ENCODE peak calls at places on chromosomes 16 and 17, in nine cellular contexts. B is choroid plexus epithelial cell, Z is IMR-90, Y is gastrocnemius medialis, U is GM23338, C is colonic mucosa, E is A549, L is BJ, S is cardiac muscle cell. M is an unnamed sample.
A peak's percentile ranks its signal among the peaks of the same experiment; 100 is the strongest.

GRCh38 chr17:67376509-67376891 is 581 bp upstream of the PITPNC1 start:
- DNase-seq in Z (peak; percentile 59), Y (no peak), C (no peak), S (peak; percentile 31), E (peak; percentile 19), L (peak; percentile 61), U (no peak), B (peak; percentile 66), M (no peak)

GRCh38 chr17:64502809-64503208 is 3.3 kb downstream of the DDX5 start:
- DNase-seq in U (no peak), C (no peak), S (no peak), B (peak; percentile 68), Y (no peak), L (no peak), E (no peak), Z (peak; percentile 68), M (no peak)

GRCh38 chr17:74631468-74632195 is 8.1 kb upstream of the CD300E start:
- DNase-seq in U (no peak), C (no peak), L (no peak), Y (no peak), E (no peak), S (peak; percentile 48), B (peak; percentile 2), Z (no peak), M (peak; percentile 10)

GRCh38 chr16:12436201-12436657 is 367.5 kb downstream of the CPPED1 start:
- DNase-seq in S (peak; percentile 5), Y (no peak), Z (no peak), B (no peak), U (peak; percentile 72), L (no peak), E (no peak), C (no peak), M (no peak)

GRCh38 chr17:62178579-62178978 is 113.5 kb upstream of the MED13 start:
- DNase-seq in U (no peak), C (no peak), E (no peak), Y (no peak), Z (peak; percentile 33), S (no peak), L (no peak), B (peak; percentile 33), M (peak; percentile 67)

GRCh38 chr17:21213491-21214014 is 408 bp downstream of the TMEM11 start:
- DNase-seq in S (peak; percentile 69), B (peak; percentile 25), U (peak; percentile 68), Z (no peak), E (peak; percentile 72), Y (no peak), L (no peak), C (no peak), M (peak; percentile 64)

GRCh38 chr17:12406623-12407228 is 259.0 kb upstream of the MYOCD start:
- DNase-seq in L (no peak), E (no peak), Y (no peak), S (no peak), C (no peak), U (no peak), B (peak; percentile 8), Z (peak; percentile 18), M (no peak)

GRCh38 chr17:64212122-64212521 is 50.9 kb downstream of the TEX2 start:
- DNase-seq in E (no peak), L (peak; percentile 66), U (no peak), S (no peak), C (no peak), B (peak; percentile 70), Z (peak; percentile 82), Y (no peak), M (peak; percentile 82)

GRCh38 chr16:21326459-21326858 is 48.4 kb upstream of the CRYM start:
- DNase-seq in B (no peak), S (no peak), Y (no peak), Z (no peak), L (no peak), U (no peak), E (no peak), C (no peak), M (no peak)

GRCh38 chr16:66701061-66701460 is 4.5 kb upstream of the CMTM4 start:
- DNase-seq in E (no peak), U (no peak), S (no peak), B (peak; percentile 56), C (no peak), Z (no peak), Y (no peak), L (no peak), M (no peak)

DNA sequence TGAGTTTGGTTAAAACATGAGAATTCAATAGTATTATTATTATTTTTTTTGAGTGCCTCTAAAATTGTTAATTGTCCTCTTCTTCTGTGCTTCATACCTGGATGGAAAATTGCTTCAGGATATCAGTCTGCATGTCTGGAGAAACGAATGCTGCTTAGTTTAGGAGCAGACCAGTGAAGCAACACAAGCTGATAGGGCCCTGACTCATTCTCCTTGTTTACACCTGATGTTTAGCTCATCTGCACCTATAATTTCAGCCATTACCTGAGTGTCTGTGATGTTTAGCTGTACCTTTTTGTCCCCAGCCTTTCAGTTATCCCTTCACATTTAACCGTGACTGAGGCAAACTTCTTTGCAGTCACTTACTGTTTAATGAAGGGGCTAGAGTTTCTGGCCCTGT is 14.8 kb downstream of the SNTB2 start:
- DNase-seq in S (no peak), C (peak; percentile 2), B (no peak), L (no peak), U (no peak), Y (no peak), E (no peak), Z (peak; percentile 30), M (no peak)
- TF ChIP-seq CTCF in S (no peak), C (no peak), B (no peak), L (no peak), U (no peak), Y (no peak), E (no peak), Z (no peak), M (no peak)

DNA sequence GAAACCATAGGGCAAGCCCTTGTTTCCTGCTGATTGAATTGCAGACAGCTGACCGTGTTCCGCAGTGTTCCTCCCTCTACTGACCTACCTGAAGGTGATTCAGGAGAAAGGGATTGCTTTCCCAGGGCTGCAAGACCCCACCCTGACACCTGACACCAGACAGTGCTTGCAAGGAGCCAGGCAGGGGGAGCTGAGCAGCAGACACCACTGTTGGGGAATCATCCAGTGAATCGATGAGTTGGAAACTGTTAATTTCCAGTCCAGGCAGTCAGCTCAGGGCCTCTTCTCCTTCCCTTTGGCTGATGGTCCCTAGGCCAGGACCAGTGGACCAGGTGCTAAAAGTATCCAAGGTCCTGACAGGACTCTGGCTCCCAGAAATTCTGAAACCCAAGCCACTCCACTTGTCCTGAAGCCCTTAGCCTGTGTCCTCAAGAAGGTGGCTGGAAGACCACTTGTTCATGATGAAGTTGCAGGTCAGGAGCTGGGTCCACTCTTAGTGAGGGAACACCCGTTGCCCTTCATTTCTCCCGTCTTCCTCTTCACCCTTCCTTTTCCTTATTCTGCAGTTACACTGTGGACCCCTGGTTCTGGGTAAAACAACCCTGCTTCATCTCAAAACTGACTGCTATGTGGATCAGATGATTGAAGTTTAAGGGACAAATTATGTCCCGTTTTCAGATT is 9.5 kb upstream of the UNK start:
- DNase-seq in U (peak; percentile 62), Y (no peak), S (no peak), B (peak; percentile 59), L (no peak), C (no peak), E (no peak), Z (peak; percentile 44), M (peak; percentile 42)
- H3K4me3 ChIP-seq in U (no peak overlapping the region), Y (no peak overlapping the region), S (no peak overlapping the region), B (no peak overlapping the region), L (no peak overlapping the region), C (no peak overlapping the region), E (no peak overlapping the region), Z (no peak overlapping the region), M (no peak overlapping the region)

GRCh38 chr16:3175157-3176153 is 12.5 kb upstream of the OR1F1 start:
- DNase-seq in S (no peak), E (peak; percentile 71), C (no peak), B (peak; percentile 54), Z (peak; percentile 53), U (peak; percentile 80), Y (no peak), L (no peak), M (no peak)

GRCh38 chr16:3171181-3171854 is 16.7 kb upstream of the OR1F1 start:
- DNase-seq in L (no peak), Y (no peak), C (no peak), S (no peak), Z (no peak), B (no peak), E (no peak), U (no peak), M (no peak)

GRCh38 chr16:3171855-3172593 is 16.0 kb upstream of the OR1F1 start:
- DNase-seq in C (no peak), U (peak; percentile 85), Z (peak; percentile 76), B (peak; percentile 48), L (no peak), Y (no peak), E (peak; percentile 82), S (no peak), M (no peak)

GRCh38 chr16:3173892-3174617 is 13.9 kb upstream of the OR1F1 start:
- DNase-seq in E (peak; percentile 76), L (no peak), C (no peak), Y (no peak), S (peak; percentile 35), B (no peak), U (peak; percentile 97), Z (no peak), M (no peak)

DNA sequence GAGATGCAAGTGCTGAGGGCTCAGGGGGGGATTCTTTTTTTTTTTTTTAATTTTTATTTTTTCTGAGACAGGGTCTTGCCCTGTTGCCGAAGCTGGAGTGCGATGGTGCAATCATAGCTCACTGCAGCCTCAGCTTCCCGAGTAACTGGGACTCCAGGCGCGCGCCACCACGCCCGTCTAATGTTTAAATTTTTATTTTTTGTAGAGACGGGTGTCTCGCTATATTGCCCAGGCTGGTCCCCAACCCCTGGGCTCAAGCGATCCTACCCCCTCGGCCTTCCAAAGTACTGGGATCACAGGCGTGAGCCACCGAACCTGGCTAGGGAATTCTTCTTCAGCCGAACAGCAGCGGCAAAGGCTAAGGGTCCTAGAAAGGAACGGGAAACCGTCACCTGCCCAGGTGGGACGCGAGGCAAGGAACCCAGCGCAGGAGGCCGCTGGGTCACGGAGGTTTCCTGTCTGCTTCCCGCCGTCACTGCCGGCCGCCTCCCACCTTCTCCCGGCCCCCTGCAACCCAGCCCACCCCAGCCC is 13.3 kb upstream of the OR1F1 start:
- DNase-seq in C (no peak), Y (no peak), B (no peak), E (no peak), S (no peak), L (no peak), Z (no peak), U (peak; percentile 56), M (no peak)
- TF ChIP-seq CTCF in C (no peak), Y (no peak), B (no peak), E (no peak), S (no peak), L (no peak), Z (no peak), U (no peak), M (no peak)

DNA sequence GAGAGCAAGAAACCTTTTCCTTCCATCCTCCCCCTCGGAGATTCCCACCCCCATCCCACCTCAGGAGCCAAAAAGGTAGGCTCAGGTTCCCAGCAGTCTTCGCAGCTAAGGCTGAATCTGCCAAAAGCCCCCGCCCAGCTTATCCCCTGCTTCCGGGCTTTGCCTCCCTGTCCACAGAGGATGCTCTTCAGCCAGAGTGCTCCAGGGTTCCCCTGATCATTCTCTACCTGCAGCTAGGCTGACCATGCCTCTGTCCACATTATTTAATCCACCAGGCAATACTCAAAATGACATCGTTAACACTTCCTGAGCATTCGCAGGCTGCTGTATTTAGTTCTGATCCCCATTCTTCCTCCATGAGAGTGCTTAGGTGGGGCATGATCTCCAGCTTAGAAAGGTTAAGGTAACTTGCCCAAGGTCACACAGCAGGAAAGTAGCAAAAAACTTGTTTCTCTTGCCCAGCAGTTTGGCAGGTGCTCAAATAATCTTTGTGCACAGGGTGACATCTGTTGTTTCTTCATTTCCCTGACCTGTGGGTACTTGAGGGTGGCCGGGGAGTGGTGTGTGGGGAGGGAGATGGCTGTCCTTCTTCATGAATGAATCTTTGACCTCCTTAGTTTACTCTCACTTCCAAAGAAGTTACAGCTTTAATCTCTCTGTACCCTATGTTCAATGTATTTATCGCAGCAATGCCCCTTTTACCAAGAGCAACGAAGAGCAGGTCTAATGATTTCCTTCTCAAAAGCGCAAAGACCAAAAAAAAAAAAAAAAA is 880 bp upstream of the TBKBP1 start:
- DNase-seq in E (no peak), U (peak; percentile 43), Y (no peak), S (no peak), L (no peak), C (peak; percentile 29), Z (no peak), B (no peak), M (peak; percentile 54)
- H3K4me3 ChIP-seq in E (peak overlapping the region; percentile 97), U (peak overlapping the region; percentile 93), Y (peak overlapping the region; percentile 98), S (peak overlapping the region; percentile 55), L (peak overlapping the region; percentile 77), C (peak overlapping the region; percentile 85), Z (peak overlapping the region; percentile 85), B (peak overlapping the region; percentile 69), M (peak overlapping the region; percentile 82)